ENCODE peak calls at places on chromosome 1, in seven cellular contexts. U is thyroid gland, C is thoracic aorta, E is IMR-90, T is lower lobe of right lung, I is pancreas, X is psoas muscle. J is an unnamed sample.

GRCh38 chr1:18091660-18092446 is 15.7 kb upstream of the IGSF21 start:
- DNase-seq in I (no peak), U (no peak), T (no peak), X (no peak), C (peak; percentile 44), E (peak; percentile 45), J (peak; percentile 27)

GRCh38 chr1:87683557-87683956 is 354.9 kb downstream of the LMO4 start:
- DNase-seq in U (no peak), T (no peak), I (no peak), X (no peak), C (no peak), E (no peak), J (no peak)

GRCh38 chr1:73162576-73162975 is 880.2 kb upstream of the NEGR1 start:
- DNase-seq in E (no peak), X (no peak), T (no peak), I (no peak), C (no peak), U (no peak), J (no peak)

GRCh38 chr1:233614173-233614742 is 352 bp downstream of the KCNK1 start:
- DNase-seq in I (peak; percentile 81), U (peak; percentile 64), T (peak; percentile 51), E (peak; percentile 19), C (no peak), X (peak; percentile 55), J (no peak)

GRCh38 chr1:68051475-68051874 is 1.0 kb upstream of the DIRAS3 start:
- DNase-seq in U (peak; percentile 18), I (peak; percentile 78), T (no peak), X (peak; percentile 54), C (no peak), E (peak; percentile 68), J (peak; percentile 67)

GRCh38 chr1:94237291-94238226 is at the start of gene ARHGAP29:
- DNase-seq in X (peak; percentile 92), C (peak; percentile 21), T (peak; percentile 89), U (peak; percentile 90), I (peak; percentile 94), E (peak; percentile 50), J (peak; percentile 74)

GRCh38 chr1:50750021-50750619 is 209.9 kb downstream of the FAF1 start:
- DNase-seq in X (no peak), I (no peak), T (no peak), E (peak; percentile 36), U (peak; percentile 7), C (no peak), J (peak; percentile 49)

GRCh38 chr1:153626477-153626928 is 802 bp downstream of the S100A13 start:
- DNase-seq in T (no peak), I (no peak), U (no peak), E (no peak), C (no peak), X (no peak), J (no peak)

GRCh38 chr1:222777977-222778376 is 36.9 kb upstream of the DISP1 start:
- DNase-seq in E (peak; percentile 28), C (no peak), U (no peak), T (no peak), X (no peak), I (no peak), J (no peak)

GRCh38 chr1:26768755-26769154 is 19.0 kb upstream of the PIGV start:
- DNase-seq in I (no peak), U (no peak), E (peak; percentile 76), C (no peak), X (peak; percentile 57), T (no peak), J (peak; percentile 49)

GRCh38 chr1:186482661-186483255 is 21.8 kb upstream of the PDC start:
- DNase-seq in I (no peak), E (peak; percentile 75), X (peak; percentile 43), C (no peak), U (peak; percentile 31), T (peak; percentile 48), J (peak; percentile 73)

GRCh38 chr1:154479764-154480421 is 22.1 kb upstream of the TDRD10 start:
- DNase-seq in E (peak; percentile 85), C (no peak), X (no peak), I (no peak), T (no peak), U (peak; percentile 56), J (peak; percentile 81)

GRCh38 chr1:223472057-223472456 is 78.8 kb downstream of the CCDC185 start:
- DNase-seq in C (no peak), T (no peak), E (no peak), X (no peak), U (no peak), I (no peak), J (no peak)

GRCh38 chr1:93353286-93353685 is 7.6 kb downstream of the DR1 start:
- DNase-seq in I (no peak), T (no peak), X (no peak), E (no peak), C (no peak), U (no peak), J (no peak)

GRCh38 chr1:21914468-21914867 is 22.6 kb downstream of the HSPG2 start:
- DNase-seq in C (no peak), E (no peak), U (no peak), T (no peak), I (no peak), X (no peak), J (no peak)
- H3K27ac ChIP-seq in C (peak overlapping the region; percentile 99), E (no peak overlapping the region), U (peak overlapping the region; percentile 58), T (peak overlapping the region; percentile 67), I (peak overlapping the region; percentile 58), X (peak overlapping the region; percentile 87), J (no peak overlapping the region)

GRCh38 chr1:8016244-8017241 is 9.6 kb downstream of the ERRFI1 start:
- DNase-seq in I (no peak), E (no peak), X (no peak), U (no peak), T (no peak), C (no peak), J (no peak)

GRCh38 chr1:8013800-8014199 is 12.3 kb downstream of the ERRFI1 start:
- DNase-seq in T (no peak), E (no peak), X (no peak), I (no peak), U (no peak), C (no peak), J (no peak)

GRCh38 chr1:8014381-8014988 is 11.6 kb downstream of the ERRFI1 start:
- DNase-seq in E (no peak), I (no peak), C (no peak), X (no peak), U (no peak), T (no peak), J (no peak)

GRCh38 chr1:8015809-8016165 is 10.3 kb downstream of the ERRFI1 start:
- DNase-seq in I (no peak), E (no peak), C (no peak), U (peak; percentile 49), X (no peak), T (no peak), J (no peak)

DNA sequence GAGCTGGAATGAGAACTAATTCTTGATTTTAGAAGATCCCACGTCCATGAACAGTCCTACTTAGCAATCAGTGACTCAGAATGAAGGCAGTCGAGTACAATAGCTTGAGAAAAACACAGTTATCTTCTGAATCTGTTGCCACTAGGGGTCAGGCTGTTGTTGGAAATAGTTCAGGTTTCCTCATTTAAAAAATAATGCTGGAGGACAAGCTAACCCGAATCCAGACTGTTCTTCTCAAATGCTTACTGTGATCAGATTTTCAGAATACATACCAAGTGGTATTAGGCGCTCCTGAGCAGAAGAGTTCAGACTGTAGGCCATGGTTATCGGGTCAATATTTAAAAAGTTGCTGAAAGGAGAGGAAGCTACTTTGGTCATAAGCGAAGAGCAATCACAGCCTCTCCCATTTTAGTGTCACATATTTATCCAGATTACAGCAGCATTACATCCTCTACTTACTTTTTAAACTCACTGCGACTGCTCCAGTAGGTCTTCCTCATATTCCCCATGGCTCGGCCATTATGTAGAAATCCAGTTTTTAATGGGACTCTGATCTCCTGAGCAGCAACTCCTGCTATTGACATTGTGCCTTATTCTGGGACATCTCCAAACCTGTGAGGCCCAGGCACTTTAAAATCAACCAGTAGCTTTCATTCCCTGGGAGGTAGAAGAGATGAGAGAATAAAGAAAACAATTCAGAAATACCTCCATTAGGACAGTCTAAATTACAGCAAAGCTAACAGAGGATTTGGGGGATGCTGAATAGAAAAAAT is 10.9 kb downstream of the ERRFI1 start:
- DNase-seq in X (no peak), I (no peak), E (peak; percentile 89), T (no peak), U (peak; percentile 44), C (no peak), J (peak; percentile 82)
- H3K4me3 ChIP-seq in X (peak overlapping the region; percentile 1), I (no peak overlapping the region), E (no peak overlapping the region), T (peak overlapping the region; percentile 15), U (no peak overlapping the region), C (peak overlapping the region; percentile 13), J (no peak overlapping the region)

GRCh38 chr1:116031299-116031698 is 55.0 kb downstream of the SLC22A15 start:
- DNase-seq in E (no peak), I (no peak), T (no peak), C (no peak), X (no peak), U (no peak), J (no peak)

GRCh38 chr1:116033322-116033721 is 57.0 kb downstream of the SLC22A15 start:
- DNase-seq in E (no peak), X (no peak), I (no peak), T (no peak), C (no peak), U (no peak), J (no peak)

GRCh38 chr1:116038679-116039078 is 62.4 kb downstream of the SLC22A15 start:
- DNase-seq in U (no peak), X (no peak), C (no peak), E (no peak), I (no peak), T (no peak), J (no peak)

DNA sequence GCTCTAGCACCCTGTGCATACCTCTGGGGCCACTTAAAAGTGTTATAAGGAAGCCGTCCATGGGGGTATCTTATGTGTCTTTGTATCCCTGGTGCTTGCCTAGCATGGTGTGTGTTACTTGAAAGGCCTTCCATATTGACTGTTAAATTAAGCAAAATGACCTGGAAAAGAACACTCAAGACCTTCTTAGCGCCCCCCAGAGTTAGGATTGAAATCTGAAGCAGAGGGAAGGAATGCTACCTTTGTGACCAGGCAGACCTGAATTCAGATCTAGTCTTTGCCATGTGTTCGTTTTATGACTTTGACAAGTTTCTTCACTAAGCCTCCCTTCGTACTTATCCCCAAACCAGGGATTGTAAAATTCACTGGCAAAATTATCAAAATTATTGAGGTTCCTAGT is 59.9 kb downstream of the SLC22A15 start:
- DNase-seq in E (no peak), C (no peak), T (no peak), U (no peak), I (no peak), X (no peak), J (no peak)
- TF ChIP-seq CTCF in E (no peak), C (no peak), T (no peak), U (no peak), I (no peak), X (no peak), J (no peak)

GRCh38 chr1:54291276-54292014 is 91.5 kb downstream of the MRPL37 start:
- DNase-seq in E (no peak), T (no peak), U (no peak), X (no peak), C (no peak), I (no peak), J (no peak)

GRCh38 chr1:54292015-54292739 is 92.2 kb downstream of the MRPL37 start:
- DNase-seq in U (no peak), I (no peak), C (no peak), X (no peak), E (no peak), T (no peak), J (no peak)

GRCh38 chr1:54297596-54298283 is 97.8 kb downstream of the MRPL37 start:
- DNase-seq in E (no peak), T (no peak), U (no peak), I (no peak), C (no peak), X (no peak), J (no peak)

GRCh38 chr1:54296666-54297065 is 96.7 kb downstream of the MRPL37 start:
- DNase-seq in E (no peak), X (no peak), T (no peak), C (no peak), U (no peak), I (no peak), J (no peak)

GRCh38 chr1:54294846-54295245 is 94.9 kb downstream of the MRPL37 start:
- DNase-seq in I (no peak), T (no peak), C (no peak), U (no peak), E (peak; percentile 60), X (no peak), J (peak; percentile 20)
- H3K27ac ChIP-seq in I (no peak overlapping the region), T (no peak overlapping the region), C (peak overlapping the region; percentile 89), U (no peak overlapping the region), E (no peak overlapping the region), X (no peak overlapping the region), J (no peak overlapping the region)

J was measured in brain microvascular endothelial cell.